ENCODE peak calls at places on chromosomes 13 and 19, in eight cellular contexts. Y, W, H, A, G, E, P and F are unnamed samples.

GRCh38 chr13:29923554-29924481 is 73.4 kb upstream of the UBL3 start:
- DNase-seq in W (peak; percentile 89), G (no peak), A (peak; percentile 94), H (peak; percentile 93), P (no peak), Y (peak; percentile 20), E (peak; percentile 40), F (no peak)

GRCh38 chr19:42335971-42336370 is 10.5 kb downstream of the MEGF8 start:
- DNase-seq in E (no peak), W (no peak), H (no peak), P (no peak), G (no peak), A (no peak), Y (no peak), F (no peak)

GRCh38 chr19:33048806-33049676 is 15.6 kb downstream of the RHPN2 start:
- DNase-seq in Y (no peak), G (no peak), P (no peak), W (no peak), E (no peak), A (no peak), H (no peak), F (no peak)

GRCh38 chr19:39212377-39212742 is 8.3 kb upstream of the SYCN start:
- DNase-seq in Y (no peak), A (no peak), W (peak; percentile 62), H (no peak), E (peak; percentile 49), P (no peak), G (no peak), F (peak; percentile 12)

GRCh38 chr13:44311011-44311481 is 62.6 kb upstream of the SERP2 start:
- DNase-seq in H (no peak), Y (no peak), W (no peak), P (no peak), E (no peak), G (no peak), A (no peak), F (no peak)

GRCh38 chr19:10784257-10784656 is 51.8 kb downstream of the TMED1 start:
- DNase-seq in A (no peak), H (no peak), P (no peak), E (no peak), G (no peak), Y (no peak), W (no peak), F (no peak)

GRCh38 chr19:39319892-39320168 is 833 bp downstream of the LRFN1 start:
- DNase-seq in Y (no peak), H (no peak), E (no peak), A (no peak), G (no peak), W (no peak), P (no peak), F (peak; percentile 42)

GRCh38 chr19:16095071-16095571 is 16.6 kb upstream of the RAB8A start:
- DNase-seq in P (no peak), E (no peak), H (no peak), W (no peak), Y (no peak), G (no peak), A (no peak), F (no peak)

GRCh38 chr19:49333426-49334288 is 1.5 kb upstream of the CD37 start:
- DNase-seq in A (peak; percentile 72), G (no peak), H (no peak), P (no peak), Y (no peak), W (peak; percentile 64), E (peak; percentile 72), F (no peak)

GRCh38 chr13:109275848-109276247 is 510.5 kb downstream of the IRS2 start:
- DNase-seq in E (no peak), G (no peak), W (peak; percentile 37), H (no peak), A (no peak), Y (peak; percentile 28), P (no peak), F (no peak)

GRCh38 chr19:16371540-16371986 is 46.9 kb downstream of the KLF2 start:
- DNase-seq in G (no peak), W (peak; percentile 87), P (peak; percentile 58), A (peak; percentile 84), H (no peak), Y (no peak), E (peak; percentile 97), F (no peak)

GRCh38 chr19:6774821-6775707 is 2.6 kb downstream of the VAV1 start:
- DNase-seq in H (no peak), A (no peak), W (no peak), E (no peak), P (no peak), G (no peak), Y (no peak), F (no peak)

GRCh38 chr13:73417012-73417615 is 358.3 kb downstream of the KLF5 start:
- DNase-seq in W (no peak), G (no peak), Y (no peak), P (no peak), E (no peak), A (no peak), H (no peak), F (peak; percentile 39)

GRCh38 chr13:114124486-114124885 is 7.9 kb downstream of the RASA3 start:
- DNase-seq in E (no peak), Y (no peak), H (no peak), G (no peak), A (no peak), P (no peak), W (no peak), F (no peak)
- H3K4me1 ChIP-seq in E (peaks cover 91% of the 10 kb centered on the region), Y (peaks cover 19% of the 10 kb centered on the region), H (peaks cover 37% of the 10 kb centered on the region), G (peaks cover 24% of the 10 kb centered on the region), A (no peaks in the 10 kb centered on the region), P (peaks cover 22% of the 10 kb centered on the region), W (peaks cover 9% of the 10 kb centered on the region), F (no peaks in the 10 kb centered on the region)

GRCh38 chr19:27652796-27653195 is 1560.2 kb downstream of the UQCRFS1 start:
- DNase-seq in H (no peak), W (no peak), E (no peak), G (no peak), P (no peak), A (no peak), Y (no peak), F (no peak)

GRCh38 chr19:27652281-27652680 is 1560.7 kb downstream of the UQCRFS1 start:
- DNase-seq in P (no peak), Y (no peak), W (no peak), G (no peak), A (no peak), E (no peak), H (no peak), F (no peak)

GRCh38 chr19:27660428-27660827 is 1552.5 kb downstream of the UQCRFS1 start:
- DNase-seq in E (no peak), H (no peak), A (no peak), W (no peak), G (no peak), P (no peak), Y (no peak), F (no peak)

GRCh38 chr19:27654266-27654990 is 1558.5 kb downstream of the UQCRFS1 start:
- DNase-seq in W (no peak), A (no peak), G (no peak), Y (no peak), E (no peak), H (no peak), P (no peak), F (no peak)

GRCh38 chr19:27657271-27658051 is 1555.5 kb downstream of the UQCRFS1 start:
- DNase-seq in G (no peak), P (no peak), A (no peak), E (no peak), Y (no peak), W (no peak), H (no peak), F (no peak)
- H3K9me3 ChIP-seq in G (peaks cover 23% of the 10 kb centered on the region), P (peaks cover 23% of the 10 kb centered on the region), A (peaks cover 8% of the 10 kb centered on the region), E (no peaks in the 10 kb centered on the region), Y (no peaks in the 10 kb centered on the region), W (peaks cover 91% of the 10 kb centered on the region), H (no peaks in the 10 kb centered on the region), F (peaks cover 4% of the 10 kb centered on the region)

DNA sequence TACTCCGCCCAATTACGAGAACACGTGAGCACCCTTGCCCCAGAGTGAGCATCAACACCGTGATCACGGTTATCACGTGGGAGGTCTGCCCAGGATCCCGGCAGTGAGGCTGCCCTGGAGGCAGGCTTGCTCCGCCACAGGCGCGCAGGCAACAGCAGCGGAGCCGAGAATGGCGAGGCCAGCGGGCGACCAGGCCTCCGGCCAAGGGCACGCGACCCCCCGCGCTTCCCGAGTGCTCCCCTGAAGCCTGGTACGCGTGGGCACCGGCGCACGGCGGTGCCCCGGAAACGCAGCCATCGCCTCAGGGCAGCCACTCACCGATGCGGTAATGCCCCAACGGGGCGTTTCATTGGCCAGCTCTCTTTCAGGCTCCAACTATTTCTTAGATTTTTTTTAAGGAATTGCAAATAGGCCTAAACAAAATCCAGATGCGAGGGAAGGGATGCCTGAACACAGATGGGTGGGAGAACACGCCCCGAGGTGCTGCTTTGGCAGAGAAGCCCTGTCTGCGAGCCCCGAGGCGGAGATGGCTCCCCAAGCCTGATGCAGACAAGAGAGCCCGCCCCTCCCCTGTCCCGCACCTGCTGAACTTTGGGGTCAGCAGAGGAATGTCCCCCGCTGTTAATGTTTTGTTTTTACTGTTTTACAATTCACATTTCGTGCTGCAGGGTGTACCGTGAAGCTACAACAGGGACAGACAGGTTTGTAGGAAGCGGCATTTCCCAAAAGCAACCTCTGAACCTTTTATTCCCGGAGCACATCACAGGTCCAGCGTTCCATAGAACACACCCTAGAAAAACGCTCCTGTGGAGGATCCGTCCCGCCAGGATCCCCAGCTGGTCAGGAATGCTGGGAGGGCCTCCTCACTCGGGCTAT is 132.7 kb downstream of the ZDHHC20 start:
- DNase-seq in Y (peak; percentile 33), A (no peak), E (peak; percentile 15), G (peak; percentile 72), W (peak; percentile 53), P (no peak), H (peak; percentile 3), F (no peak)
- H3K4me3 ChIP-seq in Y (peak overlapping the region; percentile 52), A (no peak overlapping the region), E (no peak overlapping the region), G (peak overlapping the region; percentile 33), W (no peak overlapping the region), P (peak overlapping the region; percentile 43), H (peak overlapping the region; percentile 39), F (no peak overlapping the region)

DNA sequence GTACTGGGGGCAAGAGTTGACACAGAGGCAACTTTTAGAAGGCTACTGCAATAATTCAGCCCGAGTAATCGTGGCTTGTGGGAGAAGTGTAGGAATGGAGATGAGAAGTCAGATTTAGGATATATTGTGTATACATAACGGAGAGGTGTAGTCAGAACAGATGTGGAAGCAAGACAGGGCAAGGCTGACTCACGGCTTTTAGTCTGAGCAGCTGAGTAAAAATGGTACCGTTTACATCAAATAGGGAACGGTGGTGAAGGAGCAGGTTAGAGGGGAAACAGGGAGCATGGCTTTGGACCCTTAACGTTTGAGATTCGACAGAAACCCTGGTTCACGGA is 796 bp upstream of the LSM14A start:
- DNase-seq in Y (no peak), G (no peak), P (no peak), H (no peak), W (no peak), A (no peak), E (no peak), F (no peak)
- H3K4me1 ChIP-seq in Y (peaks cover 4% of the 10 kb centered on the region), G (peaks cover 5% of the 10 kb centered on the region), P (peaks cover 28% of the 10 kb centered on the region), H (peaks cover 29% of the 10 kb centered on the region), W (peaks cover 27% of the 10 kb centered on the region), A (no peaks in the 10 kb centered on the region), E (peaks cover 43% of the 10 kb centered on the region), F (peaks cover 13% of the 10 kb centered on the region)

GRCh38 chr13:111074826-111075225 is 40.3 kb upstream of the ARHGEF7 start:
- DNase-seq in Y (no peak), W (no peak), P (no peak), E (no peak), G (no peak), A (no peak), H (no peak), F (no peak)
- H3K9me3 ChIP-seq in Y (no peaks in the 10 kb centered on the region), W (peaks cover 22% of the 10 kb centered on the region), P (peaks cover 15% of the 10 kb centered on the region), E (no peaks in the 10 kb centered on the region), G (peaks cover 11% of the 10 kb centered on the region), A (peaks cover 1% of the 10 kb centered on the region), H (no peaks in the 10 kb centered on the region), F (no peaks in the 10 kb centered on the region)